ENCODE peak calls at places on chromosomes 16 and 17, in nine cellular contexts. One of them, this sample, is unnamed.

GRCh38 chr17:32281011-32281451 is 15.4 kb downstream of the RHBDL3 start:
- DNase-seq in NCI-H1436: peak
- DNase-seq in activated T-cell treated with anti-CD3 and anti-CD28 coated beads, Interleukin-2, amount 50 U/mL, for 48 hours: no peak
- DNase-seq in cardiac muscle cell: no peak
- DNase-seq in A549: no peak
- DNase-seq in IMR-90: no peak
- DNase-seq in stimulated activated CD4-positive, alpha-beta T cell treated with anti-CD3 and anti-CD28 coated beads, Interleukin-12 subunit alpha, Interleukin-12 subunit beta, amount 100 ng/mL, for 24 hours: no peak
- DNase-seq in NB4: no peak
- DNase-seq in neuronal stem cell: peak
- DNase-seq in this sample: no peak

GRCh38 chr17:12591336-12591735 is 74.4 kb upstream of the MYOCD start:
- DNase-seq in NCI-H1436: no peak
- DNase-seq in activated T-cell treated with anti-CD3 and anti-CD28 coated beads, Interleukin-2, amount 50 U/mL, for 48 hours: no peak
- DNase-seq in cardiac muscle cell: no peak
- DNase-seq in A549: no peak
- DNase-seq in IMR-90: peak
- DNase-seq in stimulated activated CD4-positive, alpha-beta T cell treated with anti-CD3 and anti-CD28 coated beads, Interleukin-12 subunit alpha, Interleukin-12 subunit beta, amount 100 ng/mL, for 24 hours: no peak
- DNase-seq in NB4: no peak
- DNase-seq in neuronal stem cell: no peak
- DNase-seq in this sample: no peak

GRCh38 chr17:43578699-43579569 is 32.8 kb upstream of the ETV4 start:
- DNase-seq in NCI-H1436: peak
- DNase-seq in activated T-cell treated with anti-CD3 and anti-CD28 coated beads, Interleukin-2, amount 50 U/mL, for 48 hours: peak
- DNase-seq in cardiac muscle cell: peak
- DNase-seq in A549: no peak
- DNase-seq in IMR-90: peak
- DNase-seq in stimulated activated CD4-positive, alpha-beta T cell treated with anti-CD3 and anti-CD28 coated beads, Interleukin-12 subunit alpha, Interleukin-12 subunit beta, amount 100 ng/mL, for 24 hours: no peak
- DNase-seq in NB4: no peak
- DNase-seq in neuronal stem cell: no peak
- DNase-seq in this sample: peak

GRCh38 chr16:30710971-30711370 is 12.0 kb downstream of the SRCAP start:
- DNase-seq in NCI-H1436: no peak
- DNase-seq in activated T-cell treated with anti-CD3 and anti-CD28 coated beads, Interleukin-2, amount 50 U/mL, for 48 hours: no peak
- DNase-seq in cardiac muscle cell: peak
- DNase-seq in A549: no peak
- DNase-seq in IMR-90: peak
- DNase-seq in stimulated activated CD4-positive, alpha-beta T cell treated with anti-CD3 and anti-CD28 coated beads, Interleukin-12 subunit alpha, Interleukin-12 subunit beta, amount 100 ng/mL, for 24 hours: no peak
- DNase-seq in NB4: no peak
- DNase-seq in neuronal stem cell: no peak
- DNase-seq in this sample: no peak

GRCh38 chr16:21589551-21589950 is 9.8 kb upstream of the METTL9 start:
- DNase-seq in NCI-H1436: no peak
- DNase-seq in activated T-cell treated with anti-CD3 and anti-CD28 coated beads, Interleukin-2, amount 50 U/mL, for 48 hours: no peak
- DNase-seq in cardiac muscle cell: no peak
- DNase-seq in A549: no peak
- DNase-seq in IMR-90: no peak
- DNase-seq in stimulated activated CD4-positive, alpha-beta T cell treated with anti-CD3 and anti-CD28 coated beads, Interleukin-12 subunit alpha, Interleukin-12 subunit beta, amount 100 ng/mL, for 24 hours: no peak
- DNase-seq in NB4: no peak
- DNase-seq in neuronal stem cell: no peak
- DNase-seq in this sample: no peak

GRCh38 chr16:80233097-80233835 is 307.5 kb upstream of the DYNLRB2 start:
- DNase-seq in NCI-H1436: no peak
- DNase-seq in activated T-cell treated with anti-CD3 and anti-CD28 coated beads, Interleukin-2, amount 50 U/mL, for 48 hours: no peak
- DNase-seq in cardiac muscle cell: no peak
- DNase-seq in A549: no peak
- DNase-seq in IMR-90: no peak
- DNase-seq in stimulated activated CD4-positive, alpha-beta T cell treated with anti-CD3 and anti-CD28 coated beads, Interleukin-12 subunit alpha, Interleukin-12 subunit beta, amount 100 ng/mL, for 24 hours: no peak
- DNase-seq in NB4: no peak
- DNase-seq in neuronal stem cell: no peak
- DNase-seq in this sample: no peak

GRCh38 chr17:55122114-55122513 is 142.6 kb upstream of the HLF start:
- DNase-seq in NCI-H1436: no peak
- DNase-seq in activated T-cell treated with anti-CD3 and anti-CD28 coated beads, Interleukin-2, amount 50 U/mL, for 48 hours: no peak
- DNase-seq in cardiac muscle cell: no peak
- DNase-seq in A549: no peak
- DNase-seq in IMR-90: no peak
- DNase-seq in stimulated activated CD4-positive, alpha-beta T cell treated with anti-CD3 and anti-CD28 coated beads, Interleukin-12 subunit alpha, Interleukin-12 subunit beta, amount 100 ng/mL, for 24 hours: no peak
- DNase-seq in NB4: no peak
- DNase-seq in neuronal stem cell: no peak
- DNase-seq in this sample: no peak

GRCh38 chr16:78732693-78733092 is 633.2 kb downstream of the WWOX start:
- DNase-seq in NCI-H1436: no peak
- DNase-seq in activated T-cell treated with anti-CD3 and anti-CD28 coated beads, Interleukin-2, amount 50 U/mL, for 48 hours: no peak
- DNase-seq in cardiac muscle cell: no peak
- DNase-seq in A549: no peak
- DNase-seq in IMR-90: no peak
- DNase-seq in stimulated activated CD4-positive, alpha-beta T cell treated with anti-CD3 and anti-CD28 coated beads, Interleukin-12 subunit alpha, Interleukin-12 subunit beta, amount 100 ng/mL, for 24 hours: no peak
- DNase-seq in NB4: no peak
- DNase-seq in neuronal stem cell: no peak
- DNase-seq in this sample: no peak

GRCh38 chr17:44785921-44786320 is 27.1 kb downstream of the ADAM11 start:
- DNase-seq in NCI-H1436: no peak
- DNase-seq in activated T-cell treated with anti-CD3 and anti-CD28 coated beads, Interleukin-2, amount 50 U/mL, for 48 hours: no peak
- DNase-seq in cardiac muscle cell: no peak
- DNase-seq in A549: no peak
- DNase-seq in IMR-90: no peak
- DNase-seq in stimulated activated CD4-positive, alpha-beta T cell treated with anti-CD3 and anti-CD28 coated beads, Interleukin-12 subunit alpha, Interleukin-12 subunit beta, amount 100 ng/mL, for 24 hours: no peak
- DNase-seq in NB4: no peak
- DNase-seq in neuronal stem cell: no peak
- DNase-seq in this sample: no peak

GRCh38 chr17:81411305-81411704 is 16.0 kb downstream of the BAHCC1 start:
- DNase-seq in NCI-H1436: no peak
- DNase-seq in activated T-cell treated with anti-CD3 and anti-CD28 coated beads, Interleukin-2, amount 50 U/mL, for 48 hours: no peak
- DNase-seq in cardiac muscle cell: no peak
- DNase-seq in A549: no peak
- DNase-seq in IMR-90: no peak
- DNase-seq in stimulated activated CD4-positive, alpha-beta T cell treated with anti-CD3 and anti-CD28 coated beads, Interleukin-12 subunit alpha, Interleukin-12 subunit beta, amount 100 ng/mL, for 24 hours: no peak
- DNase-seq in NB4: no peak
- DNase-seq in neuronal stem cell: no peak
- DNase-seq in this sample: no peak

GRCh38 chr17:8227238-8227581 is 16.8 kb upstream of the AURKB start:
- DNase-seq in NCI-H1436: no peak
- DNase-seq in activated T-cell treated with anti-CD3 and anti-CD28 coated beads, Interleukin-2, amount 50 U/mL, for 48 hours: no peak
- DNase-seq in cardiac muscle cell: no peak
- DNase-seq in A549: no peak
- DNase-seq in IMR-90: no peak
- DNase-seq in stimulated activated CD4-positive, alpha-beta T cell treated with anti-CD3 and anti-CD28 coated beads, Interleukin-12 subunit alpha, Interleukin-12 subunit beta, amount 100 ng/mL, for 24 hours: no peak
- DNase-seq in NB4: no peak
- DNase-seq in neuronal stem cell: no peak
- DNase-seq in this sample: no peak

GRCh38 chr17:60750645-60751044 is 73.0 kb downstream of the BCAS3 start:
- DNase-seq in NCI-H1436: no peak
- DNase-seq in activated T-cell treated with anti-CD3 and anti-CD28 coated beads, Interleukin-2, amount 50 U/mL, for 48 hours: no peak
- DNase-seq in cardiac muscle cell: no peak
- DNase-seq in A549: no peak
- DNase-seq in IMR-90: no peak
- DNase-seq in stimulated activated CD4-positive, alpha-beta T cell treated with anti-CD3 and anti-CD28 coated beads, Interleukin-12 subunit alpha, Interleukin-12 subunit beta, amount 100 ng/mL, for 24 hours: no peak
- DNase-seq in NB4: no peak
- DNase-seq in neuronal stem cell: no peak
- DNase-seq in this sample: no peak

GRCh38 chr17:16013943-16014407 is 14.4 kb downstream of the TTC19 start:
- DNase-seq in NCI-H1436: no peak
- DNase-seq in activated T-cell treated with anti-CD3 and anti-CD28 coated beads, Interleukin-2, amount 50 U/mL, for 48 hours: no peak
- DNase-seq in cardiac muscle cell: peak
- DNase-seq in A549: peak
- DNase-seq in IMR-90: peak
- DNase-seq in stimulated activated CD4-positive, alpha-beta T cell treated with anti-CD3 and anti-CD28 coated beads, Interleukin-12 subunit alpha, Interleukin-12 subunit beta, amount 100 ng/mL, for 24 hours: no peak
- DNase-seq in NB4: no peak
- DNase-seq in neuronal stem cell: no peak
- DNase-seq in this sample: peak

GRCh38 chr17:49218941-49219913 is 8.7 kb downstream of the ABI3 start:
- DNase-seq in NCI-H1436: no peak
- DNase-seq in activated T-cell treated with anti-CD3 and anti-CD28 coated beads, Interleukin-2, amount 50 U/mL, for 48 hours: peak
- DNase-seq in cardiac muscle cell: no peak
- DNase-seq in A549: no peak
- DNase-seq in IMR-90: no peak
- DNase-seq in stimulated activated CD4-positive, alpha-beta T cell treated with anti-CD3 and anti-CD28 coated beads, Interleukin-12 subunit alpha, Interleukin-12 subunit beta, amount 100 ng/mL, for 24 hours: no peak
- DNase-seq in NB4: peak
- DNase-seq in neuronal stem cell: no peak
- DNase-seq in this sample: peak

GRCh38 chr16:4058386-4058785 is 57.9 kb downstream of the ADCY9 start:
- DNase-seq in NCI-H1436: no peak
- DNase-seq in activated T-cell treated with anti-CD3 and anti-CD28 coated beads, Interleukin-2, amount 50 U/mL, for 48 hours: no peak
- DNase-seq in cardiac muscle cell: no peak
- DNase-seq in A549: no peak
- DNase-seq in IMR-90: peak
- DNase-seq in stimulated activated CD4-positive, alpha-beta T cell treated with anti-CD3 and anti-CD28 coated beads, Interleukin-12 subunit alpha, Interleukin-12 subunit beta, amount 100 ng/mL, for 24 hours: no peak
- DNase-seq in NB4: no peak
- DNase-seq in neuronal stem cell: no peak
- DNase-seq in this sample: no peak